ENCODE peak calls at places on chromosomes 11 and 22, in seven cellular contexts. D, V, A, I, G, M and L are unnamed samples.

GRCh38 chr22:37218771-37219411 is 6.6 kb upstream of the SSTR3 start:
- DNase-seq in D (no peak), V (peak; percentile 62), A (no peak), I (no peak), G (no peak), M (no peak), L (no peak)

GRCh38 chr22:17265649-17266248 is 46.5 kb upstream of the ADA2 start:
- DNase-seq in D (no peak), V (no peak), A (no peak), I (no peak), G (no peak), M (no peak), L (no peak)

GRCh38 chr11:2575611-2576051 is 124.2 kb downstream of the KCNQ1OT1 start:
- DNase-seq in D (no peak), V (no peak), A (peak; percentile 2), I (no peak), G (no peak), M (no peak), L (no peak)

GRCh38 chr11:3152471-3153110 is 12.5 kb downstream of the OSBPL5 start:
- DNase-seq in D (no peak), V (no peak), A (peak; percentile 8), I (no peak), G (no peak), M (no peak), L (no peak)

GRCh38 chr11:46712874-46713576 is 6.0 kb upstream of the F2 start:
- DNase-seq in D (no peak), V (no peak), A (no peak), I (no peak), G (no peak), M (no peak), L (no peak)

GRCh38 chr11:34899633-34900016 is 16.6 kb downstream of the APIP start:
- DNase-seq in D (peak; percentile 6), V (no peak), A (no peak), I (no peak), G (peak; percentile 37), M (no peak), L (no peak)

GRCh38 chr11:34501500-34501899 is 12.1 kb downstream of the ELF5 start:
- DNase-seq in D (no peak), V (no peak), A (no peak), I (peak; percentile 31), G (peak; percentile 64), M (no peak), L (peak; percentile 36)

GRCh38 chr11:117199061-117199915 is at the start of gene TAGLN:
- DNase-seq in D (peak; percentile 48), V (no peak), A (peak; percentile 78), I (no peak), G (no peak), M (no peak), L (peak; percentile 86)

GRCh38 chr22:23268139-23268712 is 87.9 kb downstream of the BCR start:
- DNase-seq in D (no peak), V (no peak), A (no peak), I (no peak), G (no peak), M (no peak), L (no peak)

GRCh38 chr11:69941546-69942332 is 122.5 kb upstream of the FGF3 start:
- DNase-seq in D (no peak), V (no peak), A (peak; percentile 8), I (no peak), G (no peak), M (no peak), L (no peak)

GRCh38 chr11:119680899-119681370 is 48.1 kb downstream of the NECTIN1 start:
- DNase-seq in D (no peak), V (no peak), A (peak; percentile 70), I (no peak), G (peak; percentile 61), M (no peak), L (no peak)

GRCh38 chr22:50129121-50129734 is 39.4 kb downstream of the MOV10L1 start:
- DNase-seq in D (no peak), V (no peak), A (no peak), I (no peak), G (no peak), M (no peak), L (no peak)

GRCh38 chr11:63639195-63639832 is 25.1 kb upstream of the PLAAT3 start:
- DNase-seq in D (no peak), V (no peak), A (no peak), I (peak; percentile 28), G (peak; percentile 29), M (no peak), L (no peak)

GRCh38 chr11:45411221-45411946 is 125.2 kb upstream of the SYT13 start:
- DNase-seq in D (no peak), V (no peak), A (no peak), I (peak; percentile 66), G (no peak), M (no peak), L (no peak)

GRCh38 chr22:43100223-43100622 is 10.3 kb upstream of the BIK start:
- DNase-seq in D (no peak), V (no peak), A (no peak), I (no peak), G (no peak), M (no peak), L (no peak)

GRCh38 chr11:84969103-84969502 is 658.0 kb downstream of the DLG2 start:
- DNase-seq in D (no peak), V (no peak), A (no peak), I (no peak), G (no peak), M (no peak), L (no peak)

GRCh38 chr22:47172771-47173534 is 410.5 kb downstream of the TBC1D22A start:
- DNase-seq in D (no peak), V (no peak), A (peak; percentile 6), I (no peak), G (no peak), M (no peak), L (no peak)

GRCh38 chr11:65069217-65069616 is 10.9 kb upstream of the NAALADL1 start:
- DNase-seq in D (no peak), V (no peak), A (no peak), I (no peak), G (peak; percentile 89), M (no peak), L (no peak)

GRCh38 chr22:23152238-23153114 is 7.2 kb downstream of the RAB36 start:
- DNase-seq in D (no peak), V (no peak), A (no peak), I (no peak), G (peak; percentile 37), M (no peak), L (no peak)

GRCh38 chr11:36095716-36096115 is 151.9 kb downstream of the LDLRAD3 start:
- DNase-seq in D (no peak), V (no peak), A (no peak), I (no peak), G (no peak), M (no peak), L (no peak)

GRCh38 chr11:117583063-117583801 is 213.8 kb downstream of the DSCAML1 start:
- DNase-seq in D (no peak), V (no peak), A (no peak), I (no peak), G (no peak), M (no peak), L (no peak)

GRCh38 chr11:75198278-75198948 is 42.2 kb upstream of the TPBGL start:
- DNase-seq in D (no peak), V (no peak), A (no peak), I (peak; percentile 35), G (no peak), M (no peak), L (peak; percentile 7)

GRCh38 chr11:107477820-107478219 is 20.2 kb upstream of the CWF19L2 start:
- DNase-seq in D (no peak), V (no peak), A (no peak), I (peak; percentile 12), G (no peak), M (no peak), L (no peak)

GRCh38 chr22:23053912-23054530 is 16.3 kb upstream of the GNAZ start:
- DNase-seq in D (no peak), V (no peak), A (no peak), I (no peak), G (no peak), M (no peak), L (no peak)

GRCh38 chr22:37896939-37897338 is 9.2 kb upstream of the MICALL1 start:
- DNase-seq in D (no peak), V (no peak), A (no peak), I (no peak), G (no peak), M (no peak), L (no peak)